ENCODE peak calls at places on chromosomes 16 and 17, in four cellular contexts. X is AG04450, T is A549, I is breast epithelium. N is an unnamed sample.

GRCh38 chr17:41617698-41618097 is 5.1 kb upstream of the KRT16 start:
- DNase-seq in X (no peak), T (no peak), I (no peak), N (no peak)

GRCh38 chr16:8717469-8717868 is 43.1 kb downstream of the ABAT start:
- DNase-seq in X (no peak), I (no peak), T (no peak), N (no peak)

GRCh38 chr17:2158011-2158410 is 103.1 kb downstream of the HIC1 start:
- DNase-seq in T (no peak), I (no peak), X (peak), N (no peak)

GRCh38 chr16:88451586-88452484 is 1.2 kb upstream of the ZFPM1 start:
- DNase-seq in I (no peak), X (no peak), T (no peak), N (no peak)

GRCh38 chr16:65038125-65038524 is 83.7 kb downstream of the CDH11 start:
- DNase-seq in X (no peak), T (no peak), I (no peak), N (no peak)

GRCh38 chr17:31486351-31487062 is 95.0 kb downstream of the RAB11FIP4 start:
- DNase-seq in T (no peak), I (no peak), X (no peak), N (no peak)

GRCh38 chr17:1976000-1976682 is 49.0 kb downstream of the RTN4RL1 start:
- DNase-seq in X (no peak), I (no peak), T (no peak), N (no peak)

GRCh38 chr16:54466233-54466632 is 179.6 kb upstream of the IRX3 start:
- DNase-seq in I (no peak), T (no peak), X (no peak), N (no peak)

DNA sequence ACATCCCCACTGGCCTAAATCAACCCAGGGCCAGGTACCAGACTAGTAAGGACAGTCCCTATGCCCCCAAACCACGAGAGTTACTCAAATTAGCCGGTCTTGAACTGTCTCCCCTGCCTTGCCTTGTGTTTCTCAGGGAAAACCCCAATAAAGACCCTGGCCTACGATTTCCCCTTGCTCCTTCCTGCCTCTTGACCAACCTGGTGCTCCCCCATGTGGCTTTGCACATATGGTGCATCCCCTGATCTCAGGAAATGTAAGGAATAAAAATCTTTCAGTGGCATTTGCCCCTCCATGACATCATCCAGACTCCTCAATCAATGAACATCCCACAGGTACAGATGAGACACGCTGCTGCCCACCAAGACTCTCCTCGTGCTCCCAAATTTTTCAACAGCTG is 87.9 kb downstream of the ZNF18 start:
- DNase-seq in I (no peak), T (no peak), X (no peak), N (no peak)
- TF ChIP-seq CTCF in I (no peak), T (no peak), X (no peak), N (no peak)

DNA sequence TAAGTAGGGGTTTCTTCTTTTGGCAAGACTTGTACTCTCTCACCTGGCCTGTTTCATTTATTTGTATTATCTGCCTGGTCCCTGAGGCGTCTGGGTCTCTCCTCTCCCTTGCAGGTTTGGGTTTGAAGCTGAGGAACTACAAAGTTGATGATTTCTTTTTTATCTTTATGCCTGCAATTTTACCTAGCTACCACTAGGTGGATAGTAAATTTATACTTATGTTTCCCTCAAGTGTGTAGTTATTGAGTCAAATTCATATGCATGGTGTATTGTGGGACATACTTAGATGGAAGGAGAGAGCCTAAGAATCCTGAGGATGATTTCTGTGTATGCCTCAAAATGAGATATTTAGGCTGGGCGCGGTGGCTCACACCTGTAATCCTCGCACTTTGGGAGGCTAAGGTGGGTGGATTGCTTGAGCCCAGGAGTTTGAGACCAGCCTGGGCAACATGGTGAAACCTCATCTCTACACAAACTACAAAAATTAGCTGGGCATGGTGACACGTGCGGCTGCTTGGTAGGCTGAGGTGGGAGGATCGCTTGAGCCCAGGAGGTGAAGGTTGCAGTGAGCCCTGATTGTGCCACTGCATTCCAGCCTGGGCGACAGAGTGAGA is 13.6 kb downstream of the TMEM98 start:
- DNase-seq in I (no peak), X (no peak), T (no peak), N (no peak)
- TF ChIP-seq CTCF in I (no peak), X (peak), T (peak), N (peak)

GRCh38 chr17:77429985-77430752 is 289.4 kb downstream of the SEC14L1 start:
- DNase-seq in X (peak), T (peak), I (peak), N (peak)
- TF ChIP-seq CTCF in X (peak), T (peak), I (peak), N (peak)

GRCh38 chr17:73491648-73492047 is 152.6 kb downstream of the SDK2 start:
- DNase-seq in I (no peak), T (no peak), X (no peak), N (no peak)

GRCh38 chr17:73492802-73493139 is 151.5 kb downstream of the SDK2 start:
- DNase-seq in X (no peak), I (no peak), T (no peak), N (peak)

GRCh38 chr17:73490851-73491250 is 153.4 kb downstream of the SDK2 start:
- DNase-seq in I (no peak), X (no peak), T (no peak), N (no peak)

GRCh38 chr17:73493212-73493814 is 150.9 kb downstream of the SDK2 start:
- DNase-seq in X (no peak), I (no peak), T (no peak), N (no peak)

DNA sequence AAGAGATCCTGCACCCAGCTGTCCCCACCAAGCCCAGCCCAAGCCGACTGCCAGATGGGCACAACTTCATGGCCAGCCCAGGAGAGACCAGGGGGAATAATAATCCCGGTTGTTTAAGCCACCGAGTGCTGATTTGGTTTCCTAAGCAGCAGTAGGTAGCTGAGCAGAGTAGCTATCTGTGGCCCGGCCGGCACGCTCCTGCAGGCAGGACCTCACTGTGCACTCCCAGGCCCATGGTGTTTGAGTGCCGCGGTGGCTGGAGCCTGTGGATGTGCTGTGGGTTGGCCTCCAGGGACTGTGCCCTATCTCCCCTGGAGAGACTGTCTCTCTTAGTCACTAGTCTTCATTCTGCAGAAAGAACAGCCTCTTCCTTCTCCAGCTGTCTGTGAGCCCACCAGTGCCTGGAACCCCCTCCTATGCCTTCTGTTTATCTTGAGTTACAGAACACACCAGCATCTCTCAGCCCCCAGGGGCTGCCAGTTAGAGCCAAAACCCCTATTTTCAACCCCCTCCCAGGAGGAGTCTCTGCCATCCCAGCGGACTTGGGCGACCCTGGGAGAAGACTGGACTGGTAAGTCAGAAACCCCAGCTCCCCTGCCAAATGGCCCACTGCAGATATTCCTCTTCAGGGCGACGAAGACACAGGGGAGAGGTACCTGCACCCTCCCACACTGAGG is 152.0 kb downstream of the SDK2 start:
- DNase-seq in X (no peak), T (no peak), I (no peak), N (no peak)
- TF ChIP-seq CTCF in X (no peak), T (no peak), I (no peak), N (no peak)

GRCh38 chr17:6495450-6496115 is 51.3 kb downstream of the PIMREG start:
- DNase-seq in X (no peak), T (no peak), I (peak), N (no peak)
- TF ChIP-seq CTCF in X (no peak), T (no peak), I (no peak), N (no peak)

DNA sequence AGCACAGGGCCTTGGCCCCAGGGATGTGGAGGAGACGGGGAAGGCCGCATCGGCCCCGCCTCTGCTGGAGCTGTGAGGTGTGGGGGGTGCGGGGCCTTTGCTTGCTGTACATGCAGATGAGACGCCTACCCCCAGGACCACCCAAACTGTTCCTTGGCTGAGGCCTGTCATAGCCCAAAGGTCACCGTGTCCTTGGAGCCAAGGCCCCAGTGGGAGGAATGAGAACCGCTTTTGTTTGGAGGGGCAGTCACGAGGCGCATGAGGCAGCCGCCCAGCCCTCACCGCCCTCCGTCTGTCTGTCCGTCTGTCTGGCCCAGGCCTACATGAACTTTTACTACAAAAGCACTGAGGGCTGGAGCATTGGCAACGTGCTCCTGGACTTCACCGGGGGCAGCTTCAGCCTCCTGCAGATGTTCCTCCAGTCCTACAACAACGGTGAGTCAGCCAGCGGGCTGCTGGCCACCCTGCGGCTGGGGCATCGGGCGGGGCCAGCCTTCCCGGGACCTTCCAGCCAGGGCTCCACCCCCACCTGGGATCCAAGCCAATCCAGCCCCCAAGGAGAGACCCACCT is 8.8 kb downstream of the TAX1BP3 start:
- DNase-seq in I (peak), T (peak), X (peak), N (no peak)
- TF ChIP-seq CTCF in I (no peak), T (no peak), X (peak), N (no peak)

DNA sequence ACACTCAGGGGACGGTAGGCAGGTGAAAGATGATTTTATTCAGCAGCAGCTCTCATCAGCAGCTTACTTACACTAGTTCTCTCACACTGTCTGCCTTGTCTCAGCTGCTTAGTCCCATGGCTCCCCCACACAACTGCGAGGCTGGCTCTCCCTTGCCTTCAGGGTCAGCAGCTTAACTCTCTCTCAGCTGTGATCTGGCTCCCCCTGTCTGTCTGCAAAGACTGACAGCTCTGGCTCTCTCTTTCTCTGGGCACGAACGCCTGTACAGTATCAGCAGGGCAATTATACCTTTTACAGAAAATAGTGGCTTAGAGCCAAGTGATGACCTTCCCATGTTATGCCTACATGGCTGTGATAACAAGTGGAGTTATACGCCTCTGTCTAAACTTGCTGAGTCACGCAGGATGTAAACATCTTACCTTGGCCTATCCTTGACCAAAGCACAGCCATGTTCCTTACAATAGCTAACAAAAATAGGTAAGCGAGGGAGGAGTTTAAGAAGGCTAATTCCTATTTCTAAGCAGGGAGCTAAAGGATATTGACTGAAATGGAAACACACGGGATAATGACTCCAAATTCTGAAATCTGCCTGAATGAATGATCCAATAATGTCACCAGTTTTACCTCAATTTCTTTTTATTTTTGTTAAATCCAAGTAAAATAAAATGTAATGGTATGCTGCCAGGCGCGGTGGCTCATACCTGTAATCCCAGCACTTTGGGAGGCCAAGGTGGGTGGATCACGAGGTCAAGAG is 1.1 kb upstream of the NDUFAB1 start:
- DNase-seq in X (no peak), T (peak), I (no peak), N (no peak)
- TF ChIP-seq CTCF in X (no peak), T (peak), I (no peak), N (no peak)

DNA sequence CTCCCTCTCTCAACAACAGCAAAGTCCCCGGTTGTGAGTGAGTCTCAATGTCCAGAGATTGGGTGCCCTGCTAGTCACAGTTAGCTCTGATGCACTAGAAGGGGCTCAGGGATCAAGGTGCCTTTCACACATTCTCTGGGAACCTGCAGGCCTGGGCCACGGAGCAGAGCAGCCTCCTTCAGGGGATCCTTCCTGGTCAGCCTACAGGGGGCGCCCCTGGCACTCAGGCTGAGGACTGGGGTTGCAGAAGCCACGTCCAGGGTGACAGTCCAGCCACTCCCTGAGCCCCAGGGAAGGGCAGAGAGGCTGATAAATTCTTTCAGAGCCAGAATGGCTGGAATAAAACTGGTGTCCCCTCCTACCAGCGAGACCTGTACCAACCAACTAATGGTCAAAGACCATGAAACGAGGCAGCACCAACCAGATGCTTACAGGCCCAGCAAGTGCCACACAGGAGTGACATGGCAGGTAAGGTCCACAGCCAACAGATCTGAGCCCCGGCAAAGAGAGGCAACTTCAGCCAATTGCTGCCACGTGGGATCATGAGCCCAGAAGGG is 43.5 kb downstream of the ST3GAL2 start:
- DNase-seq in I (peak), X (no peak), T (peak), N (no peak)
- TF ChIP-seq CTCF in I (peak), X (peak), T (peak), N (peak)

DNA sequence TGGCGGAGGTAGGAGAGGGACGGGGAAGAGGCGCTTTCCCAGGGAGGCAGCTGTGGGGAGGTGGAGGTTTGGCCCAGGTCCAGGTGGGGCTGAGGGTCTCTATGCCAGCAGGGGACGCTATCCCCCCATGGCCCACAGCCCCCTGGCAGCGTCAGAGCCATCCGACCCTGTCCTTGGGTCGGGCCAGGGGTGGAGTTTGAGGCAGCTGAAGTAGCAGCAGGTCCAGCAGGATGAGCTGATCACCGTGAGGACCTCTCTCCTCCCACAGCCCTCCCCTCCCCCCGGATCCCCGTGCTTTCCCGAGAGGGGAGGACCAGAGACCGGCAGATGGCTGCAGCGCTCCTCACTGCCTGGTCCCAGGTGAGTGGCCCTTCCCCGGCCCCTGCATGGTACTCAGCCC is 3.2 kb downstream of the ZNF205 start:
- DNase-seq in I (no peak), X (no peak), T (no peak), N (no peak)
- TF ChIP-seq CTCF in I (no peak), X (no peak), T (no peak), N (no peak)

DNA sequence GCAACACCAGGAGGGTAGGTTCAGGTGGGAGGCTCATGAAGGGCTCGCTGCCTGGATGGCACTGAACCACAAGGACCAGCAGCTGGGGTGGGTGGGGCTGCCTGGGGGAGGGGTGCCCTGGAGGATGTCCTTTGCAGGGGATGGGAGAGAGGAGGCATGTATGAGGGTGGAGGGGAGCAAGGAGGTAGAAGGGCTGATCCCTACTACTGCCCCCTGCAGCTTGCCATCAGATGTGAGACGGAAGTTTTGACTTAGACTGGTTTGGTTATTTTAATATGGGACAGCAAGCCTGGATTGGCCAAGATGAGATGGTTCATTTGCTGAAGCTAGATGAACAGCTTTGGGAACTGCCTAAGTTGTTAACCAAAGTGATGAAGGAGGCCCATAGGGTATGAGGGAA is 115.9 kb downstream of the SEC14L1 start:
- DNase-seq in T (no peak), I (no peak), X (no peak), N (no peak)
- TF ChIP-seq CTCF in T (no peak), I (no peak), X (no peak), N (no peak)

N was measured in mesothelial cell of epicardium.